ENCODE peak calls at places on chromosome 22, in six cellular contexts. I is astrocyte of the spinal cord; P is activated T-helper 1 cell treated with anti-CD3 and anti-CD28 coated beads, Interleukin-12 subunit alpha, Interleukin-12 subunit beta, Interleukin-2, Interleukin-4 antibody, amounts not matched to agents 30 ng/mL and 10 ng/mL and 1 ng/mL, durations not matched to agents 14 hours and 24 hours and 36 hours; U is activated B cell treated with CpG ODN at 0.5 μM for 24 hours; L is foreskin fibroblast; O is right lobe of liver. Q is an unnamed sample.

GRCh38 chr22:44184006-44184405 is 3.3 kb downstream of the PARVG start:
- DNase-seq in O (no peak), I (no peak), P (no peak), L (no peak), U (no peak), Q (no peak)

GRCh38 chr22:44627521-44628139 is 74.4 kb upstream of the PRR5 start:
- DNase-seq in L (no peak), O (no peak), I (no peak), U (no peak), P (no peak), Q (no peak)

GRCh38 chr22:23305321-23305910 is 125.1 kb downstream of the BCR start:
- DNase-seq in O (no peak), I (peak; percentile 83), P (no peak), U (no peak), L (peak; percentile 85), Q (no peak)

GRCh38 chr22:37263966-37264887 is 18.1 kb upstream of the CYTH4 start:
- DNase-seq in I (no peak), O (peak; percentile 11), U (no peak), L (no peak), P (no peak), Q (no peak)

GRCh38 chr22:49827853-49828598 is at the start of gene BRD1:
- DNase-seq in I (peak; percentile 51), L (peak; percentile 64), P (peak; percentile 54), U (peak; percentile 66), O (peak; percentile 72), Q (peak; percentile 73)

GRCh38 chr22:47197735-47198500 is 435.5 kb downstream of the TBC1D22A start:
- DNase-seq in P (no peak), O (no peak), U (no peak), L (no peak), I (no peak), Q (no peak)

GRCh38 chr22:40326905-40327735 is 19.2 kb upstream of the ADSL start:
- DNase-seq in O (no peak), I (peak; percentile 50), L (no peak), U (no peak), P (no peak), Q (no peak)

GRCh38 chr22:39832627-39833074 is 60.9 kb downstream of the ENTHD1 start:
- DNase-seq in U (no peak), I (no peak), O (no peak), L (no peak), P (no peak), Q (no peak)

GRCh38 chr22:20061481-20061861 is 18.6 kb upstream of the DGCR8 start:
- DNase-seq in L (no peak), I (no peak), U (no peak), P (no peak), O (peak; percentile 60), Q (peak; percentile 2)

GRCh38 chr22:46484861-46485595 is 52.4 kb downstream of the CELSR1 start:
- DNase-seq in L (peak; percentile 14), U (no peak), P (no peak), O (no peak), I (peak; percentile 56), Q (no peak)

GRCh38 chr22:45008853-45009751 is 703 bp downstream of the PHF21B start:
- DNase-seq in L (peak; percentile 2), U (no peak), I (peak; percentile 15), P (no peak), O (no peak), Q (peak; percentile 47)

GRCh38 chr22:26438006-26438405 is 8.9 kb downstream of the ASPHD2 start:
- DNase-seq in P (no peak), U (no peak), I (no peak), L (no peak), O (no peak), Q (no peak)

GRCh38 chr22:44139773-44140172 is 41.0 kb upstream of the PARVG start:
- DNase-seq in I (no peak), O (no peak), L (no peak), U (no peak), P (no peak), Q (no peak)

GRCh38 chr22:29765905-29766631 is 739 bp downstream of the ZMAT5 start:
- DNase-seq in L (no peak), U (no peak), I (no peak), O (no peak), P (peak; percentile 2), Q (no peak)

GRCh38 chr22:36753120-36753802 is 22.7 kb downstream of the IFT27 start:
- DNase-seq in O (no peak), I (no peak), L (no peak), U (no peak), P (no peak), Q (no peak)

GRCh38 chr22:24142241-24142640 is 39.0 kb upstream of the SUSD2 start:
- DNase-seq in O (no peak), U (no peak), P (no peak), I (no peak), L (no peak), Q (no peak)

Q was measured in Ammon's horn.